ENCODE peak calls at places on chromosomes 5 and 9, in eight cellular contexts. Z is stimulated activated CD4-positive, alpha-beta T cell treated with anti-CD3 and anti-CD28 coated beads, TNF-alpha, amount 100 ng/mL, for 1 hour; E is AG10803; C is A172; Q is NCI-H1092; A is AG09309; Y is GDM1; B is Right ventricle myocardium superior. N is an unnamed sample.

GRCh38 chr5:118967059-118967508 is 21.3 kb downstream of the DTWD2 start:
- DNase-seq in Z (no peak), E (no peak), C (no peak), Q (no peak), A (no peak), Y (no peak), B (no peak), N (no peak)

GRCh38 chr5:181223041-181223728 is at the start of gene TRIM41:
- DNase-seq in Z (peak; percentile 97), E (peak; percentile 99), C (peak; percentile 97), Q (no peak), A (peak; percentile 93), Y (no peak), B (peak; percentile 100), N (peak; percentile 95)

GRCh38 chr9:35042081-35042604 is 30.3 kb downstream of the VCP start:
- DNase-seq in Z (no peak), E (peak; percentile 41), C (peak; percentile 14), Q (no peak), A (no peak), Y (no peak), B (no peak), N (no peak)

GRCh38 chr9:79962836-79963235 is 391.1 kb downstream of the TLE4 start:
- DNase-seq in Z (no peak), E (no peak), C (no peak), Q (no peak), A (no peak), Y (no peak), B (no peak), N (no peak)

GRCh38 chr9:77946969-77947368 is 84.6 kb downstream of the GNAQ start:
- DNase-seq in Z (no peak), E (no peak), C (no peak), Q (no peak), A (no peak), Y (no peak), B (peak; percentile 42), N (no peak)

GRCh38 chr5:119031905-119032304 is 39.0 kb upstream of the DMXL1 start:
- DNase-seq in Z (no peak), E (no peak), C (peak; percentile 80), Q (no peak), A (no peak), Y (no peak), B (no peak), N (no peak)

GRCh38 chr9:37747271-37747753 is 6.3 kb upstream of the TRMT10B start:
- DNase-seq in Z (no peak), E (peak; percentile 67), C (peak; percentile 51), Q (peak; percentile 58), A (no peak), Y (peak; percentile 27), B (no peak), N (peak; percentile 32)

GRCh38 chr5:181203093-181203711 is 1.8 kb downstream of the TRIM7 start:
- DNase-seq in Z (no peak), E (peak; percentile 74), C (no peak), Q (no peak), A (no peak), Y (no peak), B (no peak), N (no peak)

GRCh38 chr5:135880278-135880677 is 15.4 kb downstream of the IL9 start:
- DNase-seq in Z (no peak), E (no peak), C (no peak), Q (no peak), A (no peak), Y (no peak), B (no peak), N (no peak)

GRCh38 chr9:92187989-92188714 is 72.9 kb upstream of the SPTLC1 start:
- DNase-seq in Z (no peak), E (no peak), C (no peak), Q (no peak), A (no peak), Y (no peak), B (no peak), N (no peak)

GRCh38 chr9:33197279-33197678 is 30.1 kb upstream of the B4GALT1 start:
- DNase-seq in Z (no peak), E (peak; percentile 49), C (no peak), Q (no peak), A (no peak), Y (no peak), B (peak; percentile 63), N (no peak)

GRCh38 chr5:132386644-132387286 is 17.3 kb downstream of the SLC22A5 start:
- DNase-seq in Z (peak; percentile 41), E (peak; percentile 75), C (peak; percentile 73), Q (peak; percentile 16), A (no peak), Y (peak; percentile 67), B (peak; percentile 84), N (no peak)

GRCh38 chr5:86143837-86144236 is 473.9 kb upstream of the COX7C start:
- DNase-seq in Z (no peak), E (no peak), C (no peak), Q (no peak), A (no peak), Y (no peak), B (peak; percentile 39), N (no peak)

GRCh38 chr9:19471737-19472648 is 63.2 kb downstream of the ACER2 start:
- DNase-seq in Z (no peak), E (peak; percentile 40), C (peak; percentile 59), Q (peak; percentile 49), A (no peak), Y (peak; percentile 17), B (peak; percentile 61), N (no peak)

GRCh38 chr9:36868591-36869282 is 165.3 kb downstream of the PAX5 start:
- DNase-seq in Z (no peak), E (no peak), C (no peak), Q (no peak), A (no peak), Y (no peak), B (no peak), N (no peak)

GRCh38 chr5:149962040-149962439 is 1.5 kb downstream of the SLC26A2 start:
- DNase-seq in Z (no peak), E (peak; percentile 57), C (peak; percentile 56), Q (no peak), A (peak; percentile 27), Y (peak; percentile 18), B (no peak), N (no peak)

GRCh38 chr5:107853696-107854095 is 183.0 kb upstream of the EFNA5 start:
- DNase-seq in Z (no peak), E (no peak), C (no peak), Q (no peak), A (no peak), Y (no peak), B (no peak), N (no peak)

GRCh38 chr5:174424219-174425053 is 299.9 kb upstream of the MSX2 start:
- DNase-seq in Z (no peak), E (no peak), C (no peak), Q (no peak), A (no peak), Y (no peak), B (no peak), N (no peak)

GRCh38 chr9:22102347-22103053 is 93.4 kb upstream of the CDKN2B start:
- DNase-seq in Z (no peak), E (no peak), C (no peak), Q (no peak), A (no peak), Y (no peak), B (no peak), N (no peak)

GRCh38 chr9:135941288-135941995 is 19.7 kb downstream of the UBAC1 start:
- DNase-seq in Z (no peak), E (no peak), C (no peak), Q (no peak), A (no peak), Y (no peak), B (no peak), N (no peak)

GRCh38 chr9:113628621-113629020 is 165.1 kb downstream of the RGS3 start:
- DNase-seq in Z (no peak), E (no peak), C (no peak), Q (no peak), A (no peak), Y (no peak), B (no peak), N (no peak)